ENCODE peak calls at places on chromosomes 12 and 14, in six cellular contexts. One of them, this sample, is unnamed.

GRCh38 chr14:39015360-39015961 is 87.6 kb downstream of the SEC23A start:
- DNase-seq in H9: no peak
- DNase-seq in trophoblast cell: peak; percentile 65
- DNase-seq in neuronal stem cell: no peak
- DNase-seq in IMR-90: peak; percentile 59
- DNase-seq in H1: no peak
- DNase-seq in this sample: peak; percentile 66

GRCh38 chr12:109775172-109775881 is 57.9 kb downstream of the TRPV4 start:
- DNase-seq in H1: peak; percentile 91
- DNase-seq in neuronal stem cell: peak; percentile 70
- DNase-seq in IMR-90: peak; percentile 58
- DNase-seq in H9: peak; percentile 81
- DNase-seq in trophoblast cell: peak; percentile 71
- DNase-seq in this sample: peak; percentile 69

GRCh38 chr12:8951744-8952143 is 2.3 kb upstream of the M6PR start:
- DNase-seq in H9: no peak
- DNase-seq in neuronal stem cell: no peak
- DNase-seq in IMR-90: no peak
- DNase-seq in H1: no peak
- DNase-seq in trophoblast cell: no peak
- DNase-seq in this sample: no peak

GRCh38 chr12:64627781-64628180 is 17.5 kb downstream of the RASSF3 start:
- DNase-seq in IMR-90: peak; percentile 95
- DNase-seq in H9: no peak
- DNase-seq in neuronal stem cell: no peak
- DNase-seq in trophoblast cell: peak; percentile 36
- DNase-seq in H1: no peak
- DNase-seq in this sample: peak; percentile 58

GRCh38 chr12:18383203-18383602 is 121.9 kb downstream of the PIK3C2G start:
- DNase-seq in IMR-90: peak; percentile 89
- DNase-seq in neuronal stem cell: peak; percentile 15
- DNase-seq in trophoblast cell: peak; percentile 99
- DNase-seq in H1: no peak
- DNase-seq in H9: no peak
- DNase-seq in this sample: peak; percentile 82

GRCh38 chr12:122336015-122336946 is 70.0 kb upstream of the VPS33A start:
- DNase-seq in H9: no peak
- DNase-seq in neuronal stem cell: no peak
- DNase-seq in IMR-90: peak; percentile 34
- DNase-seq in trophoblast cell: peak; percentile 39
- DNase-seq in H1: peak; percentile 55
- DNase-seq in this sample: peak; percentile 53

GRCh38 chr14:58752782-58753181 is 115.0 kb downstream of the DACT1 start:
- DNase-seq in IMR-90: no peak
- DNase-seq in H9: no peak
- DNase-seq in neuronal stem cell: no peak
- DNase-seq in H1: no peak
- DNase-seq in trophoblast cell: peak; percentile 36
- DNase-seq in this sample: no peak

GRCh38 chr12:111088409-111088808 is 168.0 kb upstream of the MYL2 start:
- DNase-seq in IMR-90: no peak
- DNase-seq in trophoblast cell: no peak
- DNase-seq in H1: no peak
- DNase-seq in H9: no peak
- DNase-seq in neuronal stem cell: no peak
- DNase-seq in this sample: no peak

GRCh38 chr14:66288511-66288910 is 197.7 kb upstream of the CCDC196 start:
- DNase-seq in H9: no peak
- DNase-seq in trophoblast cell: peak; percentile 99
- DNase-seq in neuronal stem cell: no peak
- DNase-seq in IMR-90: no peak
- DNase-seq in H1: no peak
- DNase-seq in this sample: no peak

GRCh38 chr12:26058818-26059217 is 66.0 kb downstream of the BHLHE41 start:
- DNase-seq in IMR-90: no peak
- DNase-seq in H9: no peak
- DNase-seq in neuronal stem cell: no peak
- DNase-seq in H1: no peak
- DNase-seq in trophoblast cell: peak; percentile 86
- DNase-seq in this sample: no peak

GRCh38 chr12:97573901-97574300 is 111.3 kb downstream of the RMST start:
- DNase-seq in IMR-90: no peak
- DNase-seq in H1: no peak
- DNase-seq in H9: no peak
- DNase-seq in neuronal stem cell: no peak
- DNase-seq in trophoblast cell: no peak
- DNase-seq in this sample: no peak

GRCh38 chr14:34498684-34499412 is 36.8 kb upstream of the SPTSSA start:
- DNase-seq in H9: peak; percentile 34
- DNase-seq in neuronal stem cell: no peak
- DNase-seq in trophoblast cell: peak; percentile 56
- DNase-seq in H1: no peak
- DNase-seq in IMR-90: peak; percentile 22
- DNase-seq in this sample: peak; percentile 48

GRCh38 chr14:35138585-35138984 is 16.2 kb downstream of the PRORP start:
- DNase-seq in IMR-90: no peak
- DNase-seq in trophoblast cell: no peak
- DNase-seq in H1: no peak
- DNase-seq in neuronal stem cell: no peak
- DNase-seq in H9: no peak
- DNase-seq in this sample: no peak

GRCh38 chr12:99711246-99711645 is 63.7 kb downstream of the GARIN6 start:
- DNase-seq in IMR-90: no peak
- DNase-seq in neuronal stem cell: no peak
- DNase-seq in trophoblast cell: no peak
- DNase-seq in H1: no peak
- DNase-seq in H9: no peak
- DNase-seq in this sample: no peak

GRCh38 chr12:84599539-84599938 is 313.1 kb downstream of the SLC6A15 start:
- DNase-seq in H9: no peak
- DNase-seq in H1: no peak
- DNase-seq in neuronal stem cell: no peak
- DNase-seq in IMR-90: no peak
- DNase-seq in trophoblast cell: peak; percentile 31
- DNase-seq in this sample: peak; percentile 69

GRCh38 chr12:41709012-41709411 is 435.7 kb downstream of the GXYLT1 start:
- DNase-seq in H1: no peak
- DNase-seq in neuronal stem cell: no peak
- DNase-seq in IMR-90: no peak
- DNase-seq in trophoblast cell: no peak
- DNase-seq in H9: no peak
- DNase-seq in this sample: no peak

GRCh38 chr12:70661762-70662161 is 24.5 kb upstream of the PTPRB start:
- DNase-seq in IMR-90: peak; percentile 82
- DNase-seq in neuronal stem cell: no peak
- DNase-seq in trophoblast cell: peak; percentile 91
- DNase-seq in H9: no peak
- DNase-seq in H1: no peak
- DNase-seq in this sample: peak; percentile 56

GRCh38 chr12:70663838-70664237 is 26.6 kb upstream of the PTPRB start:
- DNase-seq in H9: no peak
- DNase-seq in IMR-90: no peak
- DNase-seq in neuronal stem cell: no peak
- DNase-seq in trophoblast cell: no peak
- DNase-seq in H1: no peak
- DNase-seq in this sample: no peak

GRCh38 chr12:70666364-70666763 is 29.1 kb upstream of the PTPRB start:
- DNase-seq in H1: no peak
- DNase-seq in H9: no peak
- DNase-seq in neuronal stem cell: no peak
- DNase-seq in trophoblast cell: no peak
- DNase-seq in IMR-90: no peak
- DNase-seq in this sample: no peak

GRCh38 chr12:70667253-70667652 is 30.0 kb upstream of the PTPRB start:
- DNase-seq in trophoblast cell: no peak
- DNase-seq in H1: no peak
- DNase-seq in IMR-90: no peak
- DNase-seq in neuronal stem cell: no peak
- DNase-seq in H9: no peak
- DNase-seq in this sample: no peak

DNA sequence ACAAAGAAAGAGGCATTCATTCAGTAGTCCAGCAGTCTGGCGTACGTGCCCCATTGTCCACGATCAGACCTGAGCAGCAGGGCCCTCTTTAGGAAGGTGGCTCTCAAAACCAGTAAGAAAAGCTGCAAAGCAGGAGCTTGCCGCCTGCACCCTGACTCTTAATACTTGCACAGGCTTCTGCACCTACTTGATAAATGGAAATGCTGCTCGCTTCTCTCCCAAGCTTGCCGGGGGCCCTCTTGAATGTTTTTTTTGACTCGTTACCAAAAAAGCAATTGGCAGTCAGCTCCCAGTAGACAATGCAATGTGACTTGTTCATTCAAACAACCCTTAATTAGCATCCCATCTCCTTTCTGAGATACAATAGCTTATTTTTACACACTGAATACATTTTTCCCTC is 27.2 kb upstream of the PTPRB start:
- DNase-seq in H9: peak; percentile 45
- DNase-seq in IMR-90: no peak
- DNase-seq in H1: no peak
- DNase-seq in neuronal stem cell: peak; percentile 55
- DNase-seq in trophoblast cell: no peak
- DNase-seq in this sample: no peak
- H3K14ac ChIP-seq in H9: no peak overlapping the region
- H3K14ac ChIP-seq in IMR-90: no peak overlapping the region
- H3K14ac ChIP-seq in H1: no peak overlapping the region
- H3K14ac ChIP-seq in neuronal stem cell: no peak overlapping the region
- H3K14ac ChIP-seq in trophoblast cell: no peak overlapping the region
- H3K14ac ChIP-seq in this sample: no peak overlapping the region

GRCh38 chr12:45587877-45588530 is 141.5 kb upstream of the ARID2 start:
- DNase-seq in H9: no peak
- DNase-seq in H1: no peak
- DNase-seq in neuronal stem cell: no peak
- DNase-seq in trophoblast cell: no peak
- DNase-seq in IMR-90: no peak
- DNase-seq in this sample: no peak

GRCh38 chr12:45585522-45586230 is 143.8 kb upstream of the ARID2 start:
- DNase-seq in neuronal stem cell: no peak
- DNase-seq in H9: no peak
- DNase-seq in H1: no peak
- DNase-seq in IMR-90: no peak
- DNase-seq in trophoblast cell: no peak
- DNase-seq in this sample: no peak

GRCh38 chr12:45586486-45586885 is 143.0 kb upstream of the ARID2 start:
- DNase-seq in neuronal stem cell: no peak
- DNase-seq in trophoblast cell: no peak
- DNase-seq in H9: no peak
- DNase-seq in IMR-90: no peak
- DNase-seq in H1: no peak
- DNase-seq in this sample: no peak

GRCh38 chr12:45590646-45591045 is 138.9 kb upstream of the ARID2 start:
- DNase-seq in trophoblast cell: no peak
- DNase-seq in neuronal stem cell: no peak
- DNase-seq in H9: no peak
- DNase-seq in H1: no peak
- DNase-seq in IMR-90: no peak
- DNase-seq in this sample: no peak

GRCh38 chr12:45587042-45587441 is 142.5 kb upstream of the ARID2 start:
- DNase-seq in trophoblast cell: no peak
- DNase-seq in H9: no peak
- DNase-seq in IMR-90: no peak
- DNase-seq in H1: no peak
- DNase-seq in neuronal stem cell: no peak
- DNase-seq in this sample: no peak
- H3K9ac ChIP-seq in trophoblast cell: no peak overlapping the region
- H3K9ac ChIP-seq in H9: no peak overlapping the region
- H3K9ac ChIP-seq in IMR-90: no peak overlapping the region
- H3K9ac ChIP-seq in H1: no peak overlapping the region
- H3K9ac ChIP-seq in neuronal stem cell: no peak overlapping the region
- H3K9ac ChIP-seq in this sample: no peak overlapping the region

DNA sequence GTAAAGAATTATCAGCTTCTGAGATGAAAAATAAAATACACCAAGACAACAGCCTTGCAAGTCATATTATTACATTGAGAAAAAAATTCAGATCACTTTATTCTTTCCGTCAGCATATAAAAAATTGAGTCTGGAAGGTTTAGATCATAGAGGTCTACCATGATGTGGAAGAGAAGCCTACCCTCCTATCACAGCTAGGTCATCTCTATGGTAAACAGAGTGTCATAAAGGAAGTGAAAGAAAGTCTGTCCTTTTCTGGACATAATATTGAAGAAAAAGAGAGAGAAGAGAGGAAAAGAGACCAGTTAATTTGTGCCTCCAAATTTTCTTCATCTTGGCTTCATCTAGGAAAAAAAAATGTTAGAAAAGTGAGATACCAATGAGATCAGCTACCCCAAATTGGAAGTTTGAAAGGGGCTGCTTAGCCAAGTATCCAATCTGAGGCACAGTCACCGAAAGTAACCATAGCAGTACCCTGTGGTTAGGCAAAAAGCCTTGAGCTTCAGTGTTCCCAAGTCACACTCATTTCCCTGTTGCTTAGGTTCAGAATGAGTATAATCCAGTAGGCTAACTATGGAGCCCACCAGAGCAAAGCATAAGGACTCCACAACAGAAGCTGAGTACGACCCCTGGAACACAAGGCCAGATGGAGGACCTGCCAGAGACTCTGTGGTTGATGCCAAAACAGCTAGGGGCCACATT is 38.1 kb downstream of the DUSP6 start:
- DNase-seq in neuronal stem cell: no peak
- DNase-seq in IMR-90: no peak
- DNase-seq in H1: no peak
- DNase-seq in trophoblast cell: no peak
- DNase-seq in H9: no peak
- DNase-seq in this sample: no peak
- H4K8ac ChIP-seq in neuronal stem cell: no peak overlapping the region
- H4K8ac ChIP-seq in IMR-90: no peak overlapping the region
- H4K8ac ChIP-seq in H1: no peak overlapping the region
- H4K8ac ChIP-seq in trophoblast cell: no peak overlapping the region
- H4K8ac ChIP-seq in H9: no peak overlapping the region
- H4K8ac ChIP-seq in this sample: no peak overlapping the region

DNA sequence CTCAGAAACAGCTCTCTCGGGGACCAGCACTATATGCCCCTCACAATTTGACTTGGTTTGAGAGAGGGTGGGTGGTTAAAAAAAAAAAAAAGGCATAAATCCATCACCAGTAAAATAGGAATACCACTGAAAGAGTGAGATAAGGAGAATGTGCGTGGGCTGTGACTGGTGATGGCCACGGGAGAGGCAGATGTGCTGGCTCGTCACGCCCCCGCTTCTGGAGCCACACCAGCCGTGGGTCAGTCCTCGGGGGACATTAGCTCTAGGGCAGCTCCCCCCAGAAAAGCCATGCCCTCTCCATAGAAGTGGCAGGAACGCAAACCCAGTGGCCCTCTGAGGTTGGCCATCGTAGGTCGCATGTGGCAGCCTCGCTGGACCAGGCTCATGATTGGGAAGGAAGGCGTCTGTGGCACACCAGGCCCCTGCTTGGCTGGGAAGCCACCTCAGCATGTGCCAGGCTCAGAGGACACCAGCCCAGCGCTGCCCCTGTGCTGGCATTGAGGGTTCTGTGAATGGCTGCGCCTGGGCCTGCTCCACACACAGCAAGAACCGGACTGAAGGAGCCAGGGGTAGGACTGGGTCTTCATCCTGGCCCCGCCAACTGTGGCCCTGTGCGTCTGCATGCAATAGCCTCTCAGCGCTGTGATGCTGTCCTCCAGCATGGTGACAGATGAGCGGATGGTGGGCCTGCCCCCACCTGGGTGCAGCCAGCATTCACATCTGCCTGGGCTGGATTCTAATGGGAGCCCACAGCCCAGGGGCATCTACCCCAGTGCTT is 110.5 kb downstream of the PIWIL1 start:
- DNase-seq in IMR-90: no peak
- DNase-seq in trophoblast cell: no peak
- DNase-seq in H9: no peak
- DNase-seq in neuronal stem cell: no peak
- DNase-seq in H1: no peak
- DNase-seq in this sample: no peak
- H3K14ac ChIP-seq in IMR-90: no peak overlapping the region
- H3K14ac ChIP-seq in trophoblast cell: no peak overlapping the region
- H3K14ac ChIP-seq in H9: no peak overlapping the region
- H3K14ac ChIP-seq in neuronal stem cell: peak overlapping the region; percentile 58
- H3K14ac ChIP-seq in H1: no peak overlapping the region
- H3K14ac ChIP-seq in this sample: no peak overlapping the region